ENCODE peak calls at places on chromosomes 16 and 17, in seven cellular contexts. Y is GM12892, U is SK-N-SH, W is H1, X is K562, K is HepG2, I is GM12878. M is an unnamed sample.

GRCh38 chr16:82715833-82716232 is 89.1 kb downstream of the CDH13 start:
- DNase-seq in X (no peak), I (no peak), Y (no peak), U (no peak), W (no peak), K (no peak), M (no peak)

GRCh38 chr16:51900221-51900780 is 646.6 kb downstream of the TOX3 start:
- DNase-seq in I (no peak), W (no peak), U (no peak), K (no peak), Y (no peak), X (no peak), M (no peak)

GRCh38 chr16:83533193-83533592 is 274.6 kb upstream of the HSBP1 start:
- DNase-seq in X (no peak), U (no peak), Y (no peak), W (no peak), K (no peak), I (no peak), M (no peak)

GRCh38 chr16:75550211-75550662 is 5.8 kb downstream of the TMEM231 start:
- DNase-seq in U (no peak), Y (peak), X (no peak), K (peak), I (peak), W (peak), M (no peak)

GRCh38 chr17:1773755-1774181 is 11.9 kb downstream of the SERPINF1 start:
- DNase-seq in W (no peak), Y (no peak), I (no peak), X (peak), K (no peak), U (no peak), M (no peak)

GRCh38 chr16:50185005-50185505 is 31.9 kb downstream of the TENT4B start:
- DNase-seq in W (no peak), U (no peak), K (peak), I (no peak), X (no peak), Y (no peak), M (no peak)

GRCh38 chr17:38868095-38868967 is 1.5 kb upstream of the LASP1 start:
- DNase-seq in K (peak), Y (no peak), X (no peak), U (no peak), I (peak), W (no peak), M (no peak)

GRCh38 chr17:56262854-56263253 is 109.6 kb downstream of the ANKFN1 start:
- DNase-seq in U (no peak), W (no peak), K (no peak), I (no peak), Y (no peak), X (no peak), M (no peak)

GRCh38 chr16:1668612-1669319 is 9.3 kb upstream of the JPT2 start:
- DNase-seq in K (no peak), Y (no peak), U (no peak), X (no peak), I (no peak), W (no peak), M (no peak)

GRCh38 chr17:16313159-16314090 is 39.8 kb downstream of the CENPV start:
- DNase-seq in W (no peak), X (peak), Y (no peak), I (no peak), K (peak), U (no peak), M (no peak)

GRCh38 chr17:32285770-32286517 is 20.3 kb downstream of the RHBDL3 start:
- DNase-seq in K (no peak), W (no peak), I (no peak), Y (no peak), X (no peak), U (no peak), M (no peak)

GRCh38 chr17:74393323-74393942 is 26.1 kb downstream of the GPR142 start:
- DNase-seq in Y (no peak), W (no peak), U (no peak), K (no peak), X (no peak), I (no peak), M (no peak)

GRCh38 chr16:26705346-26705745 is 361.4 kb upstream of the C16orf82 start:
- DNase-seq in W (no peak), K (no peak), Y (no peak), X (no peak), U (no peak), I (no peak), M (no peak)

GRCh38 chr17:47829870-47830269 is 1.5 kb downstream of the MRPL10 start:
- DNase-seq in U (no peak), X (no peak), I (no peak), Y (no peak), W (no peak), K (no peak), M (no peak)

GRCh38 chr16:2988590-2989099 is 8.4 kb upstream of the PKMYT1 start:
- DNase-seq in Y (no peak), I (no peak), K (no peak), W (no peak), U (no peak), X (no peak), M (no peak)

GRCh38 chr17:38671939-38672720 is 2.6 kb downstream of the EPOP start:
- DNase-seq in I (no peak), K (no peak), W (no peak), Y (no peak), U (no peak), X (no peak), M (no peak)

DNA sequence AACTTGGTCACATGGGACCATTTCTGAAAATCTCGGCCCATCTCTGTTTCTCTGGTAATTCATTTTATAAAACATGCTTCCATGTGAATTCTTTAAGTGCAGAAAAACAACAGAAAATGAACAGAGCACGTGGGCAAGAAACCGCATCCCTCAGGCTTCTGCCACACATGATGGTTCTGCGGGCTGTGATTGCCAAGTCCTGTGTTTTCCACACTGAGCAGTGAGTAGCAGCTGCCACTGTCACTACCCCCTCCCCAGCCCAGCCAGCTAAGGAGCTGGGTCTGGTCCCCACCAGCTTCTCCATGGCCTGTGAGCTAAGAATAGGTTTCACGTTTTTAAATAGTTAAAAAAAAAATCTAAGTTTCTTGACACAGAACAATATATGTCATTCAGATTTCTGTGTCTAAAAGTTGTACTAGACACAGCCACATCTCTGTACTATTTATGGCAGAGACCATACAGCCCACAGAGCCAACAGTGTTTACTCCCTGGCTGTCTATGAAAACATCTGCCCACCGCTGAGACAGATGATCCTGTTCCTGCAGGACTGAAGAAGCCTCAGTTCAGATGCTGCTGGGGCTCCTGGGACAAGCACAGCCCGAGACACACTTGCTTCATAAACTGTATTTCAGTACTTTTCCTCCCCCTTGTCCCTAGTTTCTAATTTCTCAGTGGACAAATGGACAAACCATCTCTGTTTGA is 41.5 kb downstream of the USP22 start:
- DNase-seq in I (no peak), U (no peak), K (no peak), X (no peak), Y (no peak), W (no peak), M (no peak)
- TF ChIP-seq TAF1 in I (no peak), U (no peak), K (no peak), X (no peak), Y (no peak), W (no peak), M (no peak)

GRCh38 chr17:45409659-45410076 is 23.0 kb downstream of the ARHGAP27 start:
- DNase-seq in I (no peak), W (no peak), Y (no peak), K (no peak), U (no peak), X (no peak), M (no peak)

GRCh38 chr17:45413498-45413923 is 19.2 kb downstream of the ARHGAP27 start:
- DNase-seq in U (no peak), X (no peak), K (peak), I (no peak), W (no peak), Y (no peak), M (no peak)

GRCh38 chr17:45408611-45409421 is 23.9 kb downstream of the ARHGAP27 start:
- DNase-seq in X (no peak), K (no peak), U (no peak), Y (no peak), W (no peak), I (no peak), M (no peak)

GRCh38 chr17:45411348-45412105 is 21.1 kb downstream of the ARHGAP27 start:
- DNase-seq in K (no peak), W (no peak), Y (no peak), X (no peak), I (no peak), U (no peak), M (no peak)

DNA sequence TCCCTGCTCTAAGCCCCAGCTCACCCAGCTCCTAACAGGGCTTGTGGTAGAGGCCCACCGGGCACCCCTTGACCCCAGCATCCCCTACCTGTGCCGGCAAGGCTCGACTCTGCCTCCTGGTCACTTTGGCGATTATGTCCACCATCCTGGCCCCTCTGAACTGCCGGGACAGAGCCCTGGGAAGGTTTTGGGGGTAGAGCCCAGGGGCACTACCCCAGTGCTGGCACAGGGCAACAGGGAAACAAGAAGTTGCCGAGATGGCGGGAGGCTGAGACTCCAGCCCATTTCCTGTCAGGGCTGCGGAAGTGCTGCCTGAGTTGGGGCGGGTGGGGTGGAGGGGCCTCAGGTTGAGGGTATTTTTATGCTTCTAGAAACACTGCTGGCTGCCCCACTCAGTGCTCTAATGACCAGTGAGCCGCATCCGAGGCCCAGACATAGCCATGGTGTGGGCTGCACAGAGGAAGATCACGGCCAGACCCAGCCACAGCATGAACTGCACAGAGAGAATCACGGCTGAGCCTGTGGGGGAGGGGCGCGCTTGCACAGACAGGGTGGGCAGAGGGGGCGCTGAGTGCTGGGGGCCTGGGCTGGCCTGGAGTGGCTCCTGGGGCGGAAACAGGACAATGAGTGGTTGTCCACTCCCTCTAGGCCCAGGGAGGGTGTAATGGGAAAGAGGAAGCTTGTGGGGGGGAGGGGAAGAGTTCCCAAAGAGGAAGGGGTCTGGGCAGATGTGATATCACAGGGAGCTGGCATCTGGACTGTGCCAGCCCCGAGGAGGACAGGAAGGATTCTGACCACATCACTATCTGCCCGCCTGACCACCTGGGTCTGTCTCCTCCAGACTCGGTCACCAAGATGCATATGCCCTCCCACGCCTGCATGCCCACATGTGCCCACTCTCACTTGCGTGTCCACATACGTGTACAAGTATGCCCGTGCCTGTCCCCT is 22.3 kb downstream of the ARHGAP27 start:
- DNase-seq in U (peak), Y (peak), X (no peak), W (no peak), K (no peak), I (no peak), M (peak)
- TF ChIP-seq POLR2AphosphoS5 in U (no peak), Y (peak), X (no peak), W (no peak), K (no peak), I (peak), M (peak)

DNA sequence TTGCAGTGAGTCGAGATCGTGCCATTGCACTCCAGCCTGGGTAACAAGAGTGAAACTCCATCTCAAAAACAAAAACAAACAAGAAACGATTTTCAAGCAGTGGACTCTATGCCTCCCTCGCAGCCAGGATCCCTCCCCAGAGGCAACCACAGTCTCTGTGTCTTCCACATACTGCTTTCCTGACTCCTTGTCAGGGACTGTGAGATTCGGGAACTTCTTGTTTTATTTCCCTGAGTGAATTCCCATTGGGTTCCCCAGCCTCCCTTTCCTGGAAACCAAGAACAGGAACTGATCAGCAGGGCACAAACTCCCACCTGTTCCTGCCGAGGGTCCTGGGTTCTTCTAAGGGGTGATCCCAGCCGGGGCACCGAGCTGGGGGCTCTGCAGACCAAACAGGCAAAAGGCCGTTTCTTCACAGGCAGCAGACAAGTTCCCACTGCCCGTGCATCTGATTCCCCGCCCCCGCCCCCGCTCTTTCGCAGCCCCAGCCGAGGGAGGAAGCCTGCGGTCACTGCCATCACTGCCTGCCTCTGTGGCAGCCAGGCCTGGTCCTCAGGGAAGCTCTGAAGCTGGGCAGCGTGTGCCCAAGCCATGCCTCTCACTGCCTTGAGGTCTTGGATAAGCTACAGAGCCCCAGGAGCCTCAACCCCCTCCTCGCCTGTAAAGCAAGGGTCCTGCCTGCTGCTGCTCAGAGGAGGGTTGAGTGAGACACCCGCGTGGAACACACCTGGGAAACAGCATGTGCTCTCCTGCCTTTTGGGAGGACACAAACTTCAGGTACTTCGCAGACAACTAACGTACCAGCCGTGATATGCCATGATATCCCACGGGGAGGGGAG is 5.5 kb upstream of the PIEZO1 start:
- DNase-seq in I (no peak), Y (no peak), X (peak), U (no peak), W (no peak), K (no peak), M (no peak)
- TF ChIP-seq TAF1 in I (no peak), Y (no peak), X (no peak), U (no peak), W (no peak), K (no peak), M (no peak)

GRCh38 chr16:69225136-69225535 is 38.2 kb downstream of the SNTB2 start:
- DNase-seq in X (no peak), I (no peak), U (no peak), W (no peak), K (no peak), Y (no peak), M (no peak)
- TF ChIP-seq POLR2AphosphoS5 in X (no peak), I (no peak), U (no peak), W (no peak), K (no peak), Y (no peak), M (no peak)

GRCh38 chr17:80596760-80597608 is 52.3 kb downstream of the RPTOR start:
- DNase-seq in U (no peak), X (no peak), W (no peak), I (no peak), K (no peak), Y (no peak), M (no peak)
- TF ChIP-seq TAF1 in U (no peak), X (no peak), W (no peak), I (no peak), K (no peak), Y (no peak), M (no peak)

DNA sequence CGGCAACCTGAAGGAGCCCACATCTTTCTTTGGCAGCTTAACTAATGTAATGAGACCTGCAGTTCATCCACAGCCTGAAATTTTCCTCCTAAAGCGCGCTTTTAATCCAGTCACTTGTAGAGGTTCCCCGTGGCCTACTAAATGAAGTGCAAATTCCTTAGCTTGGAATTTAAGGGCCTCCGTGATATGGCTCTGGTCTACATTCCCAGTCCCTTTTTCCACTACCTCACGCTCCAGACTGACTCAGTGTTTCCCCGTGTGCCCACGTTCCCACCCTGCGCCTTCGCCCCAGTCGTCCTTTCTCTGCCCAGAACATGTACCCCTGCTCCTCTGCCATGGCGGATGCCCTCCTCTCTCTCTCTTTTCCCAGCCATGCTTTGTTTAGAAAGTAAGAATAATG is 27.2 kb downstream of the FZD2 start:
- DNase-seq in K (no peak), W (no peak), U (no peak), Y (no peak), I (no peak), X (no peak), M (no peak)
- TF ChIP-seq POLR2AphosphoS5 in K (no peak), W (no peak), U (no peak), Y (no peak), I (no peak), X (no peak), M (no peak)

DNA sequence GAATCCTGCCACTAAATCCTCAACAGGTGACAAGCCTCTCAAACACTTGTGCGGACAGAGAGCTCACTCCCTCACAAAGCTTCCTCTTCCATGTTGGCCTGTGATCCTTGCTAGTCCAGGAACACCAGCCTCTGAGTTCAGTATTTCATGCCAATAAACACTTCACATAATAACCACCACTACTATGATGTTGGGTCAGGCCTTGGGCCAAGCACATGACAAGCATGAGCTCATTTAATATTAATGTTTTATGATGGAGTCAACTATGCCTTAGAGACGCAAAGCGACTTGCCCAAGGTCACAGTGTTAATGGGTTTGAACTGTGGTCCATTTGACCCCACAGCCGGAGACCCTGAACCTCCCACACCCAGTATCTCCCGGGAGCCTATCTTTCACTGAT is 129.1 kb downstream of the GAS7 start:
- DNase-seq in W (no peak), Y (no peak), I (no peak), U (no peak), K (no peak), X (no peak), M (no peak)
- TF ChIP-seq TAF1 in W (no peak), Y (no peak), I (no peak), U (no peak), K (no peak), X (no peak), M (no peak)